ENCODE peak calls at places on chromosomes 6 and 20, in four cellular contexts. Q, M, B and D are unnamed samples.

GRCh38 chr20:19815553-19815991 is 57.5 kb downstream of the RIN2 start:
- DNase-seq in Q (peak), M (peak), B (no peak), D (peak)

GRCh38 chr20:46364670-46365482 is 41.5 kb downstream of the ELMO2 start:
- DNase-seq in Q (no peak), M (no peak), B (no peak), D (no peak)

GRCh38 chr6:116409756-116410155 is 39.0 kb downstream of the DSE start:
- DNase-seq in Q (no peak), M (no peak), B (no peak), D (no peak)

GRCh38 chr6:142947702-142948480 is 2.9 kb upstream of the HIVEP2 start:
- DNase-seq in Q (no peak), M (no peak), B (no peak), D (no peak)

GRCh38 chr6:127367023-127367375 is 23.6 kb upstream of the ECHDC1 start:
- DNase-seq in Q (no peak), M (no peak), B (no peak), D (no peak)

GRCh38 chr20:14580426-14581074 is 243.1 kb upstream of the FLRT3 start:
- DNase-seq in Q (no peak), M (no peak), B (no peak), D (no peak)

GRCh38 chr6:86825436-86825835 is 111.9 kb upstream of the HTR1E start:
- DNase-seq in Q (no peak), M (peak), B (no peak), D (no peak)

GRCh38 chr6:153024401-153025017 is 22.0 kb upstream of the MTRF1L start:
- DNase-seq in Q (peak), M (peak), B (peak), D (peak)

GRCh38 chr6:16163535-16164300 is 34.8 kb downstream of the MYLIP start:
- DNase-seq in Q (no peak), M (no peak), B (no peak), D (no peak)

GRCh38 chr6:38594008-38594665 is 45.6 kb downstream of the BTBD9 start:
- DNase-seq in Q (no peak), M (no peak), B (no peak), D (no peak)

GRCh38 chr6:70310063-70310694 is 7.3 kb upstream of the COL9A1 start:
- DNase-seq in Q (peak), M (peak), B (peak), D (peak)

GRCh38 chr6:8108031-8108660 is 5.8 kb upstream of the EEF1E1 start:
- DNase-seq in Q (peak), M (peak), B (peak), D (peak)

GRCh38 chr6:87200469-87201174 is 45.3 kb downstream of the ZNF292 start:
- DNase-seq in Q (no peak), M (no peak), B (no peak), D (no peak)

GRCh38 chr20:21191839-21192238 is 66.0 kb downstream of the KIZ start:
- DNase-seq in Q (no peak), M (no peak), B (no peak), D (no peak)

GRCh38 chr6:54291146-54291545 is 17.1 kb upstream of the TINAG start:
- DNase-seq in Q (no peak), M (no peak), B (no peak), D (no peak)

GRCh38 chr20:33132858-33133615 is 34.9 kb upstream of the BPIFA2 start:
- DNase-seq in Q (no peak), M (no peak), B (no peak), D (no peak)

GRCh38 chr20:4013041-4013440 is 2.3 kb downstream of the RNF24 start:
- DNase-seq in Q (no peak), M (no peak), B (no peak), D (no peak)

GRCh38 chr6:57256541-57256940 is 34.4 kb upstream of the RAB23 start:
- DNase-seq in Q (no peak), M (no peak), B (no peak), D (no peak)

GRCh38 chr6:44489912-44490604 is 102.6 kb downstream of the CDC5L start:
- DNase-seq in Q (peak), M (no peak), B (no peak), D (peak)

GRCh38 chr20:49570828-49571552 is 3.1 kb upstream of the PTGIS start:
- DNase-seq in Q (no peak), M (no peak), B (no peak), D (no peak)

GRCh38 chr6:14002176-14002947 is 77.6 kb downstream of the RNF182 start:
- DNase-seq in Q (peak), M (no peak), B (no peak), D (no peak)

GRCh38 chr6:14004258-14004657 is 79.5 kb downstream of the RNF182 start:
- DNase-seq in Q (no peak), M (no peak), B (no peak), D (no peak)

GRCh38 chr6:13998356-13998755 is 73.6 kb downstream of the RNF182 start:
- DNase-seq in Q (no peak), M (no peak), B (no peak), D (no peak)

GRCh38 chr6:14001329-14002012 is 76.7 kb downstream of the RNF182 start:
- DNase-seq in Q (peak), M (peak), B (no peak), D (peak)

DNA sequence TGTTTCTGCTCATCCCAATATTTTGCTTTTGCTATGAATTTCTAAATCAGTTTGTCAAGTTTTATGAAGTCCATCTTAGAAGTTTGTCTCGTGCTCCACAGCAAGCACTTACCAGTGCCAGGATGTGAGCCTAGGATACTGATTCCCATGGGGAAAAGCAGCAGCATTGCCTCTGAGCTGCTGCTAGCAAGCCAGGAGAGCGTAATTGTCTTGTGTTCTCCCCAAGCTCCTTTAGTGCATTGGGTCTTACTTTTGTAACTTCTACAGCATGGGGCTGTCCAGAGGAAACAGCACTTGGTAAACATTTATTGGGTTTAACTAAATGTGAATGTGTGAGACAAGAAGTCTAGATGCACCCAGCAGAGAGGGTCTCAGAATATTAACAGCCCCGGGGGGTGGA is 76.1 kb downstream of the RNF182 start:
- DNase-seq in Q (no peak), M (no peak), B (no peak), D (no peak)
- TF ChIP-seq TCF7L2 in Q (no peak), M (no peak), B (no peak), D (no peak)

DNA sequence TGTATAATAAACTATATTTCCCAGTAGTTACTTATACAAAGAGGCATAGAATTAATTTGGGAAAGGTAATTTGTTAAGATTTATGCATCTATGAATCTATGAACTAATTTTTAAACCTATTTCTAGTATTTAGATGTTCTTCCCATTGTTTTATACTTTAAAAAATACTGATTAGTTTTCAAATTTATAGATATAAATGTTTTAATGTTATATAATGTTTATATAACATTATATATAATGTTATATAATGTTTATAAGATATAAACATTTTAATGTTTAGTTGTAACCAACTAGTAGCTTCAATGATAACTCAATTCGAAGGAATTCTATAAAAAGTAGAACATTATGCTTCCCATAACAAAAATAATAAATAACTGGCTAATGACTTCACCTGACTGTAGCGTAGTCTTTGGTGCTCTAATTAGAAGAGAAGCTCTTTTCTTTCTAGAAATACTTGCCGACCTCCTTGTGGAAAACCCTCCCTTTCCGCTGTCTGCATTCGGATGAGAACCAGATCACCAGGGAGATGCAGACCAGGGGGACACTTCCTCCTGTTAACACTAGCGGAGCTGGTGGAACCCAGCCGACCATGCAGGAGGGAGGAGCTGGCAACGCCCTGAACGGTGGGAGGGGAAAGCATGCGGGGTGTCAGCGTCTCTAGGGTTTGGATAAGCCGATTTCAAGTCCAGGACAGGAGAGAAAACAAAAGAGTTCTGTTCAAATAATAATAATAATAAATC is 158.4 kb downstream of the OR2B2 start:
- DNase-seq in Q (peak), M (peak), B (peak), D (peak)
- TF ChIP-seq CTCF in Q (peak), M (no peak), B (peak), D (peak)

GRCh38 chr20:44069203-44069931 is 117.6 kb downstream of the JPH2 start:
- DNase-seq in Q (no peak), M (no peak), B (no peak), D (no peak)
- TF ChIP-seq TCF7L2 in Q (no peak), M (no peak), B (no peak), D (no peak)

DNA sequence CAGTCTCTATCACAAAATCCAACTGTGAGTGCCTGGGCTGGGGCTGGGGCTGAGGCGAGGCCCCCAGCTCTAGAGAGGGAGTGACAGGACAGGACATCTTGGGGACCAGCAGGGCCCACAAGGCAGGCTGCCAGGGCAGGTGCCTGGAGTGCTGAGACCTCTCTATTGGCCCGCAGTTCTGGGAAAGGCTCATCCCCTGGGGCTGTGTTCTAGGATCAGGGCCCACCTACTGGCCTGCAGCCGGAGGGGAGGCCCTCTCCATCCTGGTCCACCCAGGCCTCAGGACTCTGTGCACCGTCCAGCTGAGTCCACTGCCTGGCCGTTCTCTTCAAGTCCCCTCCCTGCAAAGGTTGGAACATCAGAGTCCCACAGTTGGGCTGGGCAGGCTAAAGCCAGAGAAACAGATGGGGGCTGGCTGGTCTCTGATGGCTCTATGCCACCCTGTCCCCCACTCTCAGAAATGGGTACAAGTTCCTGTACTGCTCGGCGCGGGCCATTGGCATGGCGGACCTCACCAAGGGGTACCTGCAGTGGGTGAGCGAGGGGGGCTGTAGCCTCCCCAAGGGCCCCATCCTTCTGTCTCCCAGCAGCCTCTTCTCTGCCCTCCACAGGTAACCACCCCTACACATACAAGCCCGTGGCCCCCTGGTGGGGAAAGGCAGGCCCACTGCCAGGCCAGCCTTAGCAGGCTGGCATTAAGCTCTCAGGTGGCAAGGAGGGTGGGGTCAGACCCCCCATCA is 9.0 kb downstream of the EMILIN3 start:
- DNase-seq in Q (no peak), M (no peak), B (no peak), D (no peak)
- TF ChIP-seq CTCF in Q (no peak), M (peak), B (peak), D (no peak)